ENCODE peak calls at places on chromosomes 4 and X, in nine cellular contexts. L is ovary; I is testis; F is neuronal stem cell; P is K562; B is breast epithelium; H is left ventricle myocardium inferior; O is CD8-positive, alpha-beta T cell; T is mammary epithelial cell. A is an unnamed sample.

GRCh38 chrX:9534686-9535085 is 69.8 kb downstream of the TBL1X start:
- DNase-seq in L (no peak), I (peak; percentile 49), F (no peak), P (no peak), B (no peak), H (no peak), O (no peak), T (no peak), A (no peak)

GRCh38 chrX:10536744-10537143 is 83.6 kb downstream of the MID1 start:
- DNase-seq in L (no peak), I (no peak), F (no peak), P (no peak), B (no peak), H (no peak), O (no peak), T (no peak), A (no peak)

GRCh38 chrX:110120025-110120424 is 117.1 kb downstream of the TMEM164 start:
- DNase-seq in L (no peak), I (no peak), F (no peak), P (no peak), B (no peak), H (no peak), O (no peak), T (no peak), A (no peak)

GRCh38 chrX:38656350-38656915 is 95.1 kb downstream of the TSPAN7 start:
- DNase-seq in L (no peak), I (no peak), F (no peak), P (no peak), B (no peak), H (no peak), O (no peak), T (no peak), A (no peak)

GRCh38 chrX:118420462-118420861 is 74.6 kb downstream of the WDR44 start:
- DNase-seq in L (no peak), I (no peak), F (no peak), P (no peak), B (no peak), H (no peak), O (no peak), T (peak; percentile 27), A (no peak)

GRCh38 chr4:152187693-152188092 is 348.2 kb downstream of the FBXW7 start:
- DNase-seq in L (no peak), I (no peak), F (no peak), P (no peak), B (no peak), H (no peak), O (no peak), T (no peak), A (no peak)

GRCh38 chr4:109589605-109590004 is 29.6 kb downstream of the MCUB start:
- DNase-seq in L (no peak), I (no peak), F (no peak), P (no peak), B (no peak), H (no peak), O (no peak), T (no peak), A (no peak)

GRCh38 chrX:43958529-43958928 is 14.7 kb downstream of the NDP start:
- DNase-seq in L (peak; percentile 30), I (peak; percentile 43), F (peak; percentile 60), P (peak; percentile 47), B (no peak), H (no peak), O (peak; percentile 8), T (peak; percentile 68), A (peak; percentile 11)

GRCh38 chr4:152363904-152364303 is 172.0 kb downstream of the FBXW7 start:
- DNase-seq in L (no peak), I (no peak), F (no peak), P (no peak), B (no peak), H (no peak), O (no peak), T (no peak), A (no peak)

GRCh38 chrX:34559325-34559724 is 97.8 kb downstream of the TMEM47 start:
- DNase-seq in L (no peak), I (no peak), F (no peak), P (no peak), B (no peak), H (no peak), O (no peak), T (peak; percentile 60), A (no peak)

GRCh38 chr4:69377562-69377961 is 97.3 kb downstream of the UGT2B28 start:
- DNase-seq in L (no peak), I (no peak), F (no peak), P (no peak), B (no peak), H (no peak), O (no peak), T (no peak), A (no peak)

GRCh38 chr4:71941001-71941400 is 90.8 kb upstream of the NPFFR2 start:
- DNase-seq in L (no peak), I (peak; percentile 60), F (no peak), P (peak; percentile 12), B (no peak), H (no peak), O (no peak), T (peak; percentile 8), A (no peak)

GRCh38 chr4:373062-373839 is 35.6 kb downstream of the ZNF141 start:
- DNase-seq in L (no peak), I (no peak), F (no peak), P (no peak), B (no peak), H (no peak), O (no peak), T (no peak), A (no peak)
- H3K9me3 ChIP-seq in L (peaks cover 24% of the 10 kb centered on the region), I (no peaks in the 10 kb centered on the region), F (peaks cover 23% of the 10 kb centered on the region), P (peaks cover 1% of the 10 kb centered on the region), B (peaks cover 100% of the 10 kb centered on the region), H (peaks cover 100% of the 10 kb centered on the region), O (peaks cover 61% of the 10 kb centered on the region), T (peaks cover 63% of the 10 kb centered on the region), A (peaks cover 22% of the 10 kb centered on the region)

GRCh38 chrX:149124526-149125108 is 380.5 kb downstream of the IDS start:
- DNase-seq in L (no peak), I (no peak), F (no peak), P (no peak), B (no peak), H (no peak), O (no peak), T (peak; percentile 76), A (no peak)
- H3K4me1 ChIP-seq in L (no peaks in the 10 kb centered on the region), I (no peaks in the 10 kb centered on the region), F (no peaks in the 10 kb centered on the region), P (no peaks in the 10 kb centered on the region), B (no peaks in the 10 kb centered on the region), H (no peaks in the 10 kb centered on the region), O (no peaks in the 10 kb centered on the region), T (no peaks in the 10 kb centered on the region), A (no peaks in the 10 kb centered on the region)

GRCh38 chrX:66021407-66021757 is 18.5 kb downstream of the VSIG4 start:
- DNase-seq in L (no peak), I (no peak), F (no peak), P (no peak), B (no peak), H (no peak), O (no peak), T (no peak), A (no peak)
- H3K9me3 ChIP-seq in L (no peaks in the 10 kb centered on the region), I (no peaks in the 10 kb centered on the region), F (no peaks in the 10 kb centered on the region), P (no peaks in the 10 kb centered on the region), B (no peaks in the 10 kb centered on the region), H (no peaks in the 10 kb centered on the region), O (no peaks in the 10 kb centered on the region), T (no peaks in the 10 kb centered on the region), A (no peaks in the 10 kb centered on the region)

GRCh38 chrX:13697976-13698375 is 9.0 kb downstream of the RAB9A start:
- DNase-seq in L (no peak), I (no peak), F (no peak), P (no peak), B (no peak), H (no peak), O (no peak), T (no peak), A (no peak)

GRCh38 chrX:13695601-13696115 is 6.7 kb downstream of the RAB9A start:
- DNase-seq in L (no peak), I (no peak), F (no peak), P (no peak), B (no peak), H (no peak), O (no peak), T (no peak), A (no peak)

GRCh38 chrX:13699183-13699826 is 10.4 kb downstream of the RAB9A start:
- DNase-seq in L (no peak), I (no peak), F (no peak), P (peak; percentile 43), B (no peak), H (no peak), O (no peak), T (no peak), A (no peak)

GRCh38 chrX:13698432-13698831 is 9.5 kb downstream of the RAB9A start:
- DNase-seq in L (no peak), I (no peak), F (no peak), P (no peak), B (no peak), H (no peak), O (no peak), T (no peak), A (no peak)

DNA sequence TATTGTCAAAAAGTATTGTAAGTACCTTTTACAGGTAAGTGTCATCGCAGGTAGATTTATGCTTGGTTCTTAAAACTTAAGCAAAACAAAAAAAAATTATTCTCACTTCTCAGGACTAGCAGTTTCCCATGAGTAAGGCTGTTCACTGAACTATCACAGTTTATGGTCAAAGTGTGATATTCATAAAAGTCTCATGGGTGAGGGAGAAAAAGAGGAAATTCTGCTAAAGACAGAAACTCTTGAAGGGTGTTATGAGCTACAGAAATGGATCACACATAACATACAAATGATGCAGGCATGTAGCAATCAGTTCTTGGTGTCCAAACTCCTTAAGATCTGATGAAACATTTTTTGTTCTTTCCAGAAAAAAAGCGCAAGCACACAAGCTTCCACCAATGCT is 8.5 kb downstream of the RAB9A start:
- DNase-seq in L (no peak), I (no peak), F (no peak), P (no peak), B (no peak), H (no peak), O (no peak), T (no peak), A (no peak)
- H3K4me1 ChIP-seq in L (peaks cover 12% of the 10 kb centered on the region), I (no peaks in the 10 kb centered on the region), F (no peaks in the 10 kb centered on the region), P (peaks cover 4% of the 10 kb centered on the region), B (no peaks in the 10 kb centered on the region), H (peaks cover 78% of the 10 kb centered on the region), O (peaks cover 52% of the 10 kb centered on the region), T (peaks cover 24% of the 10 kb centered on the region), A (peaks cover 71% of the 10 kb centered on the region)

DNA sequence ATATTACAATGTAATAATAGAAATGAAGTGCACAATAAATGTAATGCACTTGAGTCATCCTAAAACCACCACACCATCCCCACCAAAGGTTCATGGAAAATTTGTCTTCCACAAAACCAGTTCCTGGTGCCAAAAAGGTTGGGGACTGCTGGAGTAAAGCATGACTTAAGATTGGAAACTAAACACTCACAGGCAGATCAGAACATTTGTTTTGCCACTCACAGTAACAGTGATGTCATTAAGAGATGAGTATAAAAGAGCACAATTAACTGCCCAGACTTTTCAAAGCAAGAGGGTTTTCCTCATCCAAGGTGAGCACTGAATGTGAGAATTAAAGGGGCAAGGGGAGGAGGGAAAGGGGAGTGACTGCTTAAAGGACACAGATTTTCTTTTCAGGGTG is 35.6 kb downstream of the MAP7D3 start:
- DNase-seq in L (no peak), I (no peak), F (no peak), P (no peak), B (no peak), H (no peak), O (no peak), T (no peak), A (no peak)
- H3K9me3 ChIP-seq in L (no peaks in the 10 kb centered on the region), I (no peaks in the 10 kb centered on the region), F (no peaks in the 10 kb centered on the region), P (no peaks in the 10 kb centered on the region), B (no peaks in the 10 kb centered on the region), H (no peaks in the 10 kb centered on the region), O (no peaks in the 10 kb centered on the region), T (no peaks in the 10 kb centered on the region), A (no peaks in the 10 kb centered on the region)

GRCh38 chr4:169208516-169208915 is 62.2 kb downstream of the SH3RF1 start:
- DNase-seq in L (no peak), I (no peak), F (no peak), P (no peak), B (no peak), H (no peak), O (no peak), T (peak; percentile 29), A (no peak)
- H3K4me1 ChIP-seq in L (peaks cover 6% of the 10 kb centered on the region), I (peaks cover 4% of the 10 kb centered on the region), F (peaks cover 20% of the 10 kb centered on the region), P (no peaks in the 10 kb centered on the region), B (no peaks in the 10 kb centered on the region), H (peaks cover 22% of the 10 kb centered on the region), O (no peaks in the 10 kb centered on the region), T (peaks cover 3% of the 10 kb centered on the region), A (peaks cover 40% of the 10 kb centered on the region)